ENCODE peak calls at places on chromosomes 3 and 15, in five cellular contexts. T, N, Y, F and Z are unnamed samples.

GRCh38 chr15:58748040-58748786 is 1.3 kb downstream of the ADAM10 start:
- DNase-seq in N (no peak), T (no peak), F (no peak), Y (no peak), Z (peak)

GRCh38 chr3:193712938-193713337 is 119.9 kb downstream of the OPA1 start:
- DNase-seq in T (no peak), N (no peak), F (no peak), Y (no peak), Z (no peak)

GRCh38 chr3:107172411-107172810 is 204.8 kb upstream of the CCDC54 start:
- DNase-seq in N (no peak), T (no peak), Y (no peak), F (no peak), Z (no peak)

GRCh38 chr15:74293021-74293810 is 57.1 kb downstream of the CCDC33 start:
- DNase-seq in T (no peak), N (no peak), Y (no peak), F (no peak), Z (no peak)

GRCh38 chr15:58522391-58522790 is 90.6 kb downstream of the LIPC start:
- DNase-seq in N (no peak), F (no peak), Y (no peak), T (no peak), Z (no peak)

GRCh38 chr15:81160312-81161214 is 26.5 kb downstream of the CFAP161 start:
- DNase-seq in Y (no peak), T (no peak), F (no peak), N (no peak), Z (no peak)

GRCh38 chr3:8445861-8446260 is 55.8 kb upstream of the LMCD1 start:
- DNase-seq in F (no peak), T (no peak), N (peak), Y (no peak), Z (no peak)

GRCh38 chr15:80587816-80588456 is 107.2 kb upstream of the ABHD17C start:
- DNase-seq in Y (no peak), T (no peak), F (no peak), N (no peak), Z (peak)

GRCh38 chr3:108088146-108088545 is 2.7 kb downstream of the CD47 start:
- DNase-seq in N (no peak), T (no peak), Y (no peak), F (no peak), Z (no peak)

GRCh38 chr3:50378024-50378423 is 18.7 kb upstream of the TMEM115 start:
- DNase-seq in F (no peak), Y (no peak), T (no peak), N (no peak), Z (no peak)

GRCh38 chr3:32321095-32321835 is 70.4 kb upstream of the CMTM7 start:
- DNase-seq in F (no peak), Y (no peak), N (no peak), T (no peak), Z (no peak)

GRCh38 chr3:61871646-61872045 is 310.3 kb downstream of the PTPRG start:
- DNase-seq in N (no peak), F (no peak), T (no peak), Y (no peak), Z (no peak)

GRCh38 chr3:86986666-86987420 is 4.1 kb downstream of the VGLL3 start:
- DNase-seq in N (no peak), Y (no peak), T (no peak), F (no peak), Z (no peak)

GRCh38 chr3:71309886-71310285 is 273.6 kb downstream of the FOXP1 start:
- DNase-seq in F (no peak), Y (no peak), T (no peak), N (no peak), Z (no peak)

GRCh38 chr3:24270204-24270671 is 224.4 kb downstream of the THRB start:
- DNase-seq in F (no peak), T (no peak), Y (no peak), N (no peak), Z (no peak)

GRCh38 chr3:123406598-123406997 is 42.3 kb downstream of the ADCY5 start:
- DNase-seq in T (no peak), Y (no peak), F (no peak), N (no peak), Z (no peak)

GRCh38 chr3:78049501-78049900 is 1009.6 kb downstream of the ROBO2 start:
- DNase-seq in Y (no peak), T (no peak), N (no peak), F (no peak), Z (no peak)

GRCh38 chr3:42052132-42052866 is 38.9 kb upstream of the TRAK1 start:
- DNase-seq in F (no peak), T (no peak), N (no peak), Y (no peak), Z (no peak)

GRCh38 chr15:62307551-62307950 is 142.5 kb upstream of the C2CD4B start:
- DNase-seq in T (no peak), Y (no peak), N (no peak), F (no peak), Z (no peak)

GRCh38 chr3:114411811-114412803 is 118.3 kb downstream of the TIGIT start:
- DNase-seq in T (no peak), N (peak), Y (peak), F (no peak), Z (no peak)

GRCh38 chr15:35540885-35541284 is 5.1 kb downstream of the DPH6 start:
- DNase-seq in Y (no peak), N (no peak), T (no peak), F (no peak), Z (no peak)

GRCh38 chr15:88002721-88003120 is 253.8 kb downstream of the NTRK3 start:
- DNase-seq in N (no peak), T (no peak), Y (no peak), F (no peak), Z (no peak)

DNA sequence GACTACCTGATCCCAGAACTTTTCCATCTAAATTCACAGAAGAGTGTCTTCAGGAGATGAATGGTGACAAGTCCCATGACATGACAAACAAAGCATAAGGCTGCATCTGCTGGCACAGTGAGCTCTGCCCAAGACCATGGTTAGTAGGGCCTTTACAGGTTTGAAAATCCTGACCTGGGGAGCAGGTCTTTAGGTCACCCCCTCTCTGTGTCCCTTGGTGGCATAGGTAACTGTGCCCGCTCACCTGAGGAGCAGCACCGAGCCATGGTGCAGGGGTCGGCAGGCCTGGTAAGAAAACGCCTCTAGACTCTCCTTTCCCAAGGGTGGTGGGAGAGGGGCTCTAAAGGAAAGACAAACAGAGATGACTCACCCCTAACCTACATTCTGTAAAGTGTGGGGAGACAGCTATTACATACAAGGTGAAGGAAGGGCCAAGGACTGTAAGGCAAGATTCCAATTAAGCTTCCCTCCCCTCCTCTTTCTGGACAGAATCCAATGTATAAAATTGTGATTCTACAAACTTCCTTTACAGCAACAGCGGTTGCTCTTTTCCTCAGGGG is 74.0 kb downstream of the SATB1 start:
- DNase-seq in F (no peak), N (no peak), T (no peak), Y (no peak), Z (no peak)
- TF ChIP-seq MAX in F (no peak), N (no peak), T (no peak), Y (no peak), Z (no peak)

GRCh38 chr3:184603156-184604030 is 41.8 kb downstream of the EPHB3 start:
- DNase-seq in Y (no peak), N (no peak), F (no peak), T (no peak), Z (no peak)

GRCh38 chr3:184601576-184602405 is 40.2 kb downstream of the EPHB3 start:
- DNase-seq in F (no peak), Y (no peak), T (no peak), N (no peak), Z (no peak)

GRCh38 chr3:184600685-184601377 is 39.2 kb downstream of the EPHB3 start:
- DNase-seq in T (no peak), F (no peak), Y (no peak), N (no peak), Z (no peak)

GRCh38 chr3:184604039-184604955 is 42.7 kb downstream of the EPHB3 start:
- DNase-seq in F (peak), N (no peak), Y (no peak), T (no peak), Z (peak)

DNA sequence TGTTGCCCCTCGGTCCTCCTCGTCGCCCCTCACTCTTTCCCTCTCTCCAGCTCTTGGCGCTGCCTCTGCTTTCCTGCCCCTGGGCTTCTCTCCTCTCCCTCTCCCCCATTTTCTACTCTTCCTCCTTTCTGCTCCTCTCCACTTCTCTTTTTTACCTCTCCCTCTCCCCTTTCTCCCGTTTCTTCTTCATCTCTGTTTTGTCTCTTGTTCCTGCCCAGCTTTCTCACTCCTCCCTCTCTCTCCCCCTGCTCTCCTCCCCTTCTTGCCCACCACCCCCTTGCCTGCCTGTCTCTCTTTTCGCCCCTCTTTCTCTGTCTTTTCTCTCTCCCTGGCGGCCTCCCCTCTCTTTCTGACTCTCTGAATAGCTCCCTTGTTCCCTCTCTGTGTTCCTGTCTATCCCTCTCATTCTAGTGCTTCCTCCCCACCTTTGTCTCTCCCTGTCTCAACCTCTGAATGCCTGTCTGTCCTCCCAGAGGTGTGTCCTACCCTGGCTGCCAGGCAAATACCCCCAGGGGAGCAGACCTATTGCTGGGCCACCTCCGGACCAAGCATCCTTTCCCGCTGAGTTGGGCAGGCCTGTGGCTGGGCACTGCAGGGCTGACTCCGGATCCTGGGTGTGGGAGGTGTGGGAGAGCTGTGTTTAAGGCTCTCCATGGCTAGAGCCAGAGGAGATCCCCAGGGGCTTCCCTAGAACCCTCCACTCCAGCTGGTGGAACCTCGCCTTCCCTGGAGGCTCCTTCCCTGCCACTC is 41.0 kb downstream of the EPHB3 start:
- DNase-seq in T (no peak), N (no peak), F (no peak), Y (no peak), Z (no peak)
- H3K4me3 ChIP-seq in T (no peak), N (no peak), F (no peak), Y (no peak), Z (no peak)

GRCh38 chr3:180036678-180037455 is at the start of gene PEX5L:
- DNase-seq in N (no peak), T (no peak), F (no peak), Y (peak), Z (peak)
- TF ChIP-seq POLR2A in N (no peak), T (no peak), F (no peak), Y (no peak), Z (no peak)

GRCh38 chr15:77527831-77528231 is 104.9 kb downstream of the LINGO1 start:
- DNase-seq in Y (no peak), N (no peak), T (no peak), F (no peak), Z (no peak)
- TF ChIP-seq MAX in Y (no peak), N (no peak), T (no peak), F (no peak), Z (no peak)